ENCODE peak calls at places on chromosomes 6 and 20, in seven cellular contexts. C, Q, P, S, J, D and U are unnamed samples.

GRCh38 chr6:134199848-134200606 is 117.9 kb downstream of the SGK1 start:
- DNase-seq in C (peak; percentile 27), Q (no peak), P (no peak), S (no peak), J (no peak), D (no peak), U (no peak)

GRCh38 chr6:75472885-75473284 is 20.7 kb downstream of the FILIP1 start:
- DNase-seq in C (no peak), Q (no peak), P (no peak), S (no peak), J (no peak), D (no peak), U (no peak)

GRCh38 chr6:116556065-116556464 is 2.5 kb downstream of the CALHM4 start:
- DNase-seq in C (no peak), Q (no peak), P (no peak), S (no peak), J (no peak), D (peak; percentile 83), U (no peak)

GRCh38 chr6:149782337-149782736 is 32.8 kb downstream of the PCMT1 start:
- DNase-seq in C (no peak), Q (no peak), P (no peak), S (no peak), J (no peak), D (no peak), U (no peak)

GRCh38 chr6:35400901-35401311 is 51.2 kb upstream of the FANCE start:
- DNase-seq in C (peak; percentile 63), Q (no peak), P (no peak), S (peak; percentile 77), J (no peak), D (peak; percentile 49), U (peak; percentile 99)

GRCh38 chr6:136437246-136437645 is 113.0 kb downstream of the MAP7 start:
- DNase-seq in C (no peak), Q (no peak), P (no peak), S (no peak), J (no peak), D (no peak), U (no peak)

GRCh38 chr20:51860015-51860882 is 57.9 kb upstream of the SALL4 start:
- DNase-seq in C (no peak), Q (no peak), P (no peak), S (no peak), J (no peak), D (peak; percentile 47), U (peak; percentile 36)

GRCh38 chr6:147053311-147053921 is 150.8 kb upstream of the STXBP5 start:
- DNase-seq in C (no peak), Q (peak; percentile 34), P (peak; percentile 50), S (no peak), J (no peak), D (no peak), U (no peak)

GRCh38 chr6:41680182-41680965 is 42.1 kb downstream of the MDFI start:
- DNase-seq in C (no peak), Q (no peak), P (no peak), S (no peak), J (no peak), D (no peak), U (no peak)

GRCh38 chr20:1364106-1364505 is 28.7 kb downstream of the FKBP1A start:
- DNase-seq in C (no peak), Q (no peak), P (no peak), S (no peak), J (no peak), D (no peak), U (no peak)

GRCh38 chr20:2364014-2364413 is 16.7 kb upstream of the TGM6 start:
- DNase-seq in C (no peak), Q (no peak), P (no peak), S (no peak), J (no peak), D (no peak), U (no peak)

GRCh38 chr6:81929828-81930227 is 177.3 kb upstream of the TENT5A start:
- DNase-seq in C (no peak), Q (no peak), P (no peak), S (no peak), J (no peak), D (peak; percentile 21), U (no peak)

GRCh38 chr6:162849269-162849668 is 121.5 kb downstream of the PACRG start:
- DNase-seq in C (no peak), Q (no peak), P (no peak), S (no peak), J (no peak), D (no peak), U (no peak)

GRCh38 chr6:13708679-13709261 is 2.9 kb downstream of the RANBP9 start:
- DNase-seq in C (no peak), Q (no peak), P (no peak), S (no peak), J (no peak), D (peak; percentile 31), U (no peak)

GRCh38 chr6:144559865-144560603 is 274.9 kb downstream of the UTRN start:
- DNase-seq in C (no peak), Q (no peak), P (no peak), S (no peak), J (no peak), D (peak; percentile 38), U (no peak)

GRCh38 chr6:158999154-158999668 is 791 bp downstream of the RSPH3 start:
- DNase-seq in C (no peak), Q (no peak), P (no peak), S (no peak), J (no peak), D (peak; percentile 8), U (no peak)

GRCh38 chr6:4802312-4802935 is 26.2 kb downstream of the CDYL start:
- DNase-seq in C (no peak), Q (no peak), P (no peak), S (no peak), J (no peak), D (no peak), U (no peak)

GRCh38 chr6:412146-412886 is 20.8 kb downstream of the IRF4 start:
- DNase-seq in C (no peak), Q (no peak), P (no peak), S (no peak), J (no peak), D (no peak), U (no peak)

GRCh38 chr6:26197736-26198625 is 110.8 kb downstream of the HFE start:
- DNase-seq in C (no peak), Q (no peak), P (peak; percentile 56), S (no peak), J (no peak), D (peak; percentile 27), U (no peak)

GRCh38 chr20:49445176-49445575 is 37.3 kb downstream of the KCNB1 start:
- DNase-seq in C (no peak), Q (no peak), P (no peak), S (no peak), J (no peak), D (no peak), U (no peak)

GRCh38 chr20:34581341-34582189 is 23.0 kb downstream of the MAP1LC3A start:
- DNase-seq in C (no peak), Q (no peak), P (no peak), S (no peak), J (peak; percentile 42), D (peak; percentile 70), U (no peak)

GRCh38 chr20:42975974-42976373 is 213.7 kb downstream of the PTPRT start:
- DNase-seq in C (no peak), Q (no peak), P (no peak), S (no peak), J (no peak), D (no peak), U (no peak)

GRCh38 chr6:42396720-42397119 is 55.0 kb downstream of the TRERF1 start:
- DNase-seq in C (no peak), Q (no peak), P (peak; percentile 38), S (no peak), J (no peak), D (no peak), U (no peak)

DNA sequence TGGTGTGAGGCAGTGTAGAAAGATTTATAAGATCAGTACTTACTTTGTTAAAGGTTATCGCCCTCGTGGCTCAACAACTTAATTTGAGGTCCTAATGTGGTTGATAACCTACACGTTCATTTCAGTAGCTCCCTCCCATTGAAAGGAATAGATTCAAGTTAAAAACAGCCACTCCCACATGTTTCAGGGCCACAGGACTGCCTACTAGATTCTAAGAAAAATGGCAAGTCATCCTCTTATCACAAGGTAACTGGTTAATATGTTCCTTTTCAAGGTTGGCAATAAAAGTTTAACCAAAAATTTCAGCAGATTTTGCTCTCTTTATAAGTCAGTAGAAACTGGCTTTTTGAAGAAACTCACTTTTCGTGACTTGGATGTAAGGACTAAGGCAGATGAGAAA is 17.1 kb downstream of the GSTA2 start:
- DNase-seq in C (peak; percentile 77), Q (no peak), P (no peak), S (no peak), J (no peak), D (no peak), U (no peak)
- H3K27ac ChIP-seq in C (peak overlapping the region; percentile 79), Q (no peak overlapping the region), P (no peak overlapping the region), S (no peak overlapping the region), J (no peak overlapping the region), D (no peak overlapping the region), U (no peak overlapping the region)

GRCh38 chr6:11008821-11009220 is 35.3 kb downstream of the ELOVL2 start:
- DNase-seq in C (no peak), Q (no peak), P (no peak), S (no peak), J (no peak), D (peak; percentile 84), U (no peak)
- H3K27ac ChIP-seq in C (no peak overlapping the region), Q (no peak overlapping the region), P (no peak overlapping the region), S (no peak overlapping the region), J (peak overlapping the region; percentile 38), D (peak overlapping the region; percentile 54), U (no peak overlapping the region)

DNA sequence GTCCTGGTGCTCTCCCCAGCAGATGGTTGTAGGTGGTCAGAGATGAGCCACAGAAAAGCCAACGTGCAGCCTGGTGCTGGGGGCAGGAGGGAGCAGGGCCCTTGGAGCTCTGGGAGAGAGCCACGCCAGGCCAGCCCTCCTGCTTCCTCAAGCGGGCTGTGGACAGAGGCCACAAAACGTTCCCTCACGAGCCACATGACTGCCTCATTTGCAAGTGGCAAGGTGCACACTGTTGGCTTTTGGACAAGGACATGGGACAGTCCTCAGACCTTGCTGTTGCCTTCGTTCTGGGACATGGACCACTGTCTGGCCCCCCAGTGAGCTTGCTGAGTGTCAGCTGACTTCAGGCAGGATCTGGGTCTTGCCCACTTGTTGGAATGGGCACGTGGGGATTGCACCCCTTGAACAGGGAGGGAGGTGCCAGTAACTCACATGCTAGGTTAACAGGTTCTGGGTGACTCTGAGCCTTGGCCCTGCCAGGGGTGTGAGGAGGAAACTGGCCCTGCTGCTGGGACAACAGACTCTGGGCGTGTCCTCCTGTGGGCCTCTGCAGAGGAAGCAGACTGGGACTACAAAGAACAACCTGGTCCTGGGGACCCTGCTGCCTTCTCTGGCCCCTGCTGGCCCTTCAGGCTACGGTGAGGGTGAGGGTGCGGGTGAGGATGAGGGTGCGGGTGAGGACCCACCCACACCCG is 2.6 kb downstream of the SLCO4A1 start:
- DNase-seq in C (no peak), Q (no peak), P (no peak), S (peak; percentile 84), J (no peak), D (no peak), U (no peak)
- H3K27ac ChIP-seq in C (no peak overlapping the region), Q (no peak overlapping the region), P (no peak overlapping the region), S (peak overlapping the region; percentile 88), J (peak overlapping the region; percentile 86), D (no peak overlapping the region), U (peak overlapping the region; percentile 2)

GRCh38 chr6:160040055-160040454 is 71.2 kb downstream of the IGF2R start:
- DNase-seq in C (no peak), Q (no peak), P (no peak), S (no peak), J (no peak), D (no peak), U (no peak)
- H3K27ac ChIP-seq in C (no peak overlapping the region), Q (no peak overlapping the region), P (no peak overlapping the region), S (no peak overlapping the region), J (no peak overlapping the region), D (no peak overlapping the region), U (no peak overlapping the region)